ENCODE peak calls at places on chromosomes 5 and 9, in six cellular contexts. M is naive thymus-derived CD8-positive, alpha-beta T cell; O is globus pallidus; W is H7; A is PC-3; H is activated CD4-positive, alpha-beta T cell treated with anti-CD3 and anti-CD28 coated beads, Interleukin-2, amount 50 U/mL, for 48 hours. K is an unnamed sample.

GRCh38 chr9:136695435-136695895 is 8.2 kb upstream of the AGPAT2 start:
- DNase-seq in O (no peak), A (peak), M (no peak), W (no peak), H (no peak), K (no peak)

GRCh38 chr9:26210338-26210851 is 532.2 kb upstream of the TUSC1 start:
- DNase-seq in A (no peak), O (peak), H (no peak), W (peak), M (no peak), K (no peak)

GRCh38 chr5:165405340-165405739 is 1899.9 kb downstream of the MAT2B start:
- DNase-seq in O (no peak), H (no peak), W (no peak), M (no peak), A (no peak), K (no peak)

GRCh38 chr5:72597456-72597948 is 90.3 kb upstream of the ZNF366 start:
- DNase-seq in M (no peak), O (no peak), W (no peak), A (peak), H (no peak), K (peak)

GRCh38 chr5:143026380-143026779 is 256.2 kb downstream of the ARHGAP26 start:
- DNase-seq in W (no peak), O (no peak), M (no peak), H (no peak), A (no peak), K (no peak)

GRCh38 chr5:112318346-112318745 is 100.7 kb downstream of the EPB41L4A start:
- DNase-seq in M (no peak), W (no peak), H (no peak), A (no peak), O (no peak), K (no peak)

GRCh38 chr9:135592331-135592590 is 30.7 kb downstream of the PAEP start:
- DNase-seq in M (no peak), O (no peak), A (no peak), W (no peak), H (no peak), K (no peak)

GRCh38 chr5:38670066-38670465 is 113.6 kb upstream of the LIFR start:
- DNase-seq in W (no peak), O (no peak), A (no peak), M (no peak), H (no peak), K (no peak)

K was measured in iPS-NIHi11.